ENCODE peak calls at places on chromosome 3, in eight cellular contexts. K, I, V, A, L, H, Y and U are unnamed samples.

GRCh38 chr3:185807455-185808068 is 17.3 kb downstream of the IGF2BP2 start:
- DNase-seq in L (no peak), Y (no peak), K (no peak), H (no peak), I (no peak), V (no peak), A (no peak), U (peak)

GRCh38 chr3:103624289-103624688 is 1189.5 kb downstream of the ZPLD1 start:
- DNase-seq in A (no peak), V (no peak), Y (no peak), K (no peak), L (no peak), H (no peak), I (no peak), U (no peak)

GRCh38 chr3:88003115-88003755 is 55.6 kb downstream of the CGGBP1 start:
- DNase-seq in Y (peak), I (no peak), H (no peak), V (no peak), A (no peak), L (peak), K (peak), U (peak)

GRCh38 chr3:12938258-12938711 is 96.9 kb upstream of the RPL32 start:
- DNase-seq in V (no peak), I (no peak), L (no peak), Y (peak), K (no peak), H (no peak), A (no peak), U (no peak)

GRCh38 chr3:140580746-140581145 is 97.1 kb upstream of the TRIM42 start:
- DNase-seq in A (no peak), V (no peak), H (no peak), Y (no peak), I (no peak), K (no peak), L (no peak), U (no peak)

GRCh38 chr3:106342386-106342785 is 473.6 kb upstream of the CBLB start:
- DNase-seq in I (no peak), K (no peak), L (no peak), Y (no peak), H (no peak), A (no peak), V (no peak), U (no peak)

GRCh38 chr3:171710359-171710758 is 99.9 kb downstream of the PLD1 start:
- DNase-seq in Y (no peak), I (no peak), A (no peak), L (no peak), V (no peak), K (no peak), H (no peak), U (no peak)

GRCh38 chr3:128681277-128681829 is 30.7 kb upstream of the RPN1 start:
- DNase-seq in V (no peak), Y (no peak), L (peak), H (no peak), A (no peak), I (no peak), K (no peak), U (peak)

GRCh38 chr3:89246326-89246725 is 138.9 kb downstream of the EPHA3 start:
- DNase-seq in K (no peak), L (peak), A (no peak), Y (no peak), I (no peak), V (no peak), H (no peak), U (no peak)

GRCh38 chr3:46397111-46397510 is 9.8 kb downstream of the CCR5AS start:
- DNase-seq in A (no peak), K (no peak), V (no peak), L (no peak), I (no peak), H (no peak), Y (no peak), U (no peak)

GRCh38 chr3:187319699-187320302 is 28.3 kb upstream of the MASP1 start:
- DNase-seq in H (peak), A (peak), L (peak), K (peak), Y (peak), I (peak), V (peak), U (peak)

GRCh38 chr3:133943639-133944131 is 48.0 kb upstream of the RAB6B start:
- DNase-seq in V (no peak), K (no peak), L (no peak), Y (peak), A (no peak), I (no peak), H (no peak), U (peak)

GRCh38 chr3:132326251-132326650 is 9.0 kb downstream of the ACP3 start:
- DNase-seq in V (no peak), L (no peak), A (no peak), Y (no peak), K (peak), H (no peak), I (no peak), U (no peak)

GRCh38 chr3:16741890-16742289 is 136.7 kb upstream of the DAZL start:
- DNase-seq in V (no peak), L (no peak), H (no peak), I (no peak), A (no peak), Y (no peak), K (no peak), U (no peak)

GRCh38 chr3:144129536-144130214 is 158.1 kb downstream of the DIPK2A start:
- DNase-seq in A (no peak), I (no peak), H (no peak), L (no peak), V (no peak), K (no peak), Y (no peak), U (no peak)

GRCh38 chr3:67386446-67386845 is 268.0 kb downstream of the SUCLG2 start:
- DNase-seq in L (no peak), A (no peak), H (peak), K (no peak), V (no peak), I (no peak), Y (no peak), U (no peak)

GRCh38 chr3:149547413-149547812 is 72.9 kb downstream of the TM4SF4 start:
- DNase-seq in V (no peak), Y (no peak), A (no peak), H (no peak), K (no peak), L (no peak), I (no peak), U (no peak)

GRCh38 chr3:45137656-45138181 is 8.5 kb downstream of the CDCP1 start:
- DNase-seq in V (no peak), L (no peak), A (no peak), H (no peak), I (no peak), Y (no peak), K (no peak), U (no peak)

GRCh38 chr3:46906471-46907058 is 29.0 kb downstream of the PTH1R start:
- DNase-seq in H (no peak), K (no peak), Y (no peak), A (no peak), I (no peak), L (no peak), V (no peak), U (no peak)

GRCh38 chr3:73056365-73057150 is 4.9 kb upstream of the EBLN2 start:
- DNase-seq in K (peak), Y (no peak), L (no peak), I (no peak), A (no peak), V (no peak), H (no peak), U (peak)

GRCh38 chr3:13788522-13789424 is 91.1 kb downstream of the WNT7A start:
- DNase-seq in V (no peak), K (no peak), Y (no peak), L (no peak), A (no peak), I (no peak), H (no peak), U (no peak)

GRCh38 chr3:41907330-41908073 is 54.4 kb downstream of the ULK4 start:
- DNase-seq in L (no peak), K (no peak), Y (no peak), A (no peak), H (no peak), I (no peak), V (no peak), U (no peak)

GRCh38 chr3:12759097-12759679 is at the start of gene TMEM40:
- DNase-seq in K (no peak), A (no peak), L (no peak), H (no peak), V (no peak), I (no peak), Y (no peak), U (no peak)

GRCh38 chr3:191376742-191377141 is 46.4 kb upstream of the UTS2B start:
- DNase-seq in H (no peak), V (no peak), Y (peak), K (no peak), L (no peak), A (no peak), I (no peak), U (peak)

GRCh38 chr3:106193876-106194275 is 325.1 kb upstream of the CBLB start:
- DNase-seq in Y (no peak), H (no peak), V (no peak), L (no peak), I (no peak), K (no peak), A (no peak), U (no peak)

GRCh38 chr3:13189639-13190375 is 116.6 kb upstream of the IQSEC1 start:
- DNase-seq in Y (peak), L (no peak), I (no peak), A (no peak), K (no peak), H (no peak), V (no peak), U (no peak)

GRCh38 chr3:173004681-173005080 is 136.4 kb downstream of the SPATA16 start:
- DNase-seq in L (no peak), I (no peak), K (no peak), H (no peak), A (no peak), V (no peak), Y (no peak), U (no peak)

GRCh38 chr3:67526246-67526645 is 128.2 kb downstream of the SUCLG2 start:
- DNase-seq in I (no peak), L (no peak), Y (peak), A (no peak), V (no peak), H (no peak), K (no peak), U (peak)

GRCh38 chr3:123688241-123688747 is 103.4 kb upstream of the HACD2 start:
- DNase-seq in V (no peak), K (no peak), H (no peak), Y (peak), A (no peak), I (no peak), L (no peak), U (peak)